ENCODE peak calls at places on chromosomes 4 and X, in seven cellular contexts. R is CD4-positive, alpha-beta memory T cell; C is choroid plexus epithelial cell; N is endothelial cell; J is dorsolateral prefrontal cortex; Y is stimulated activated CD4-positive, alpha-beta T cell treated with anti-CD3 and anti-CD28 coated beads, Interleukin-2, amount 100 ng/mL, for 48 hours; I is NCI-H345. H is an unnamed sample.

GRCh38 chrX:13428055-13428786 is 108.4 kb upstream of the ATXN3L start:
- DNase-seq in I (peak; percentile 75), Y (no peak), C (peak; percentile 89), J (no peak), N (no peak), R (no peak), H (no peak)

GRCh38 chr4:156898373-156899117 is 73.1 kb downstream of the PDGFC start:
- DNase-seq in I (no peak), C (peak; percentile 68), R (no peak), N (no peak), J (no peak), Y (no peak), H (no peak)

GRCh38 chrX:134670241-134670811 is 12.1 kb upstream of the PLAC1 start:
- DNase-seq in Y (no peak), I (no peak), C (peak; percentile 69), J (no peak), N (no peak), R (no peak), H (no peak)

GRCh38 chrX:104670051-104670450 is 104.1 kb downstream of the IL1RAPL2 start:
- DNase-seq in I (no peak), Y (no peak), C (no peak), N (no peak), J (no peak), R (no peak), H (no peak)

GRCh38 chr4:6032249-6033244 is 14.3 kb upstream of the C4orf50 start:
- DNase-seq in J (no peak), R (no peak), N (no peak), C (no peak), I (peak; percentile 85), Y (no peak), H (no peak)

GRCh38 chr4:61501812-61502211 is 301.7 kb downstream of the ADGRL3 start:
- DNase-seq in Y (no peak), J (no peak), C (no peak), I (no peak), R (no peak), N (no peak), H (no peak)

GRCh38 chr4:137749466-137749865 is 217.2 kb upstream of the PCDH18 start:
- DNase-seq in N (no peak), Y (no peak), C (peak; percentile 87), J (no peak), I (no peak), R (no peak), H (no peak)

GRCh38 chr4:18192901-18193300 is 171.3 kb upstream of the LCORL start:
- DNase-seq in I (no peak), R (no peak), J (no peak), N (no peak), C (no peak), Y (no peak), H (no peak)

GRCh38 chrX:152601848-152602616 is 35.7 kb upstream of the GABRQ start:
- DNase-seq in I (peak; percentile 18), C (no peak), R (no peak), Y (peak; percentile 2), N (peak; percentile 2), J (no peak), H (no peak)

GRCh38 chr4:76665139-76665538 is 230.1 kb downstream of the SHROOM3 start:
- DNase-seq in J (no peak), I (no peak), R (no peak), Y (no peak), C (no peak), N (no peak), H (no peak)

GRCh38 chr4:2583517-2583916 is 47.1 kb downstream of the FAM193A start:
- DNase-seq in I (no peak), N (no peak), J (no peak), Y (no peak), C (peak; percentile 58), R (no peak), H (no peak)

GRCh38 chrX:107773206-107773605 is 2.4 kb downstream of the TSC22D3 start:
- DNase-seq in R (no peak), I (no peak), N (no peak), J (no peak), C (no peak), Y (no peak), H (no peak)

GRCh38 chrX:78024349-78025108 is 55.1 kb upstream of the PGAM4 start:
- DNase-seq in R (peak; percentile 53), Y (peak; percentile 2), C (peak; percentile 15), J (no peak), N (peak; percentile 2), I (peak; percentile 17), H (no peak)

GRCh38 chr4:119940557-119940956 is 126.1 kb downstream of the MAD2L1 start:
- DNase-seq in C (no peak), J (no peak), R (no peak), N (no peak), I (no peak), Y (no peak), H (no peak)

GRCh38 chr4:97123573-97123972 is 1019.7 kb downstream of the STPG2 start:
- DNase-seq in N (no peak), R (no peak), J (no peak), I (peak; percentile 3), C (no peak), Y (no peak), H (no peak)

GRCh38 chrX:102651242-102651967 is at the start of gene GPRASP1:
- DNase-seq in C (peak; percentile 26), N (peak; percentile 30), J (peak; percentile 80), Y (peak; percentile 6), I (peak; percentile 74), R (peak; percentile 75), H (peak; percentile 6)

GRCh38 chr4:155734065-155734464 is 24.8 kb upstream of the GUCY1B1 start:
- DNase-seq in C (peak; percentile 31), Y (no peak), R (no peak), J (no peak), N (no peak), I (no peak), H (no peak)

GRCh38 chrX:8879750-8880149 is 78.6 kb upstream of the FAM9A start:
- DNase-seq in I (no peak), N (peak; percentile 26), C (peak; percentile 49), J (no peak), R (peak; percentile 3), Y (peak; percentile 20), H (no peak)

GRCh38 chr4:141220271-141220654 is 432 bp upstream of the ZNF330 start:
- DNase-seq in Y (no peak), N (no peak), C (peak; percentile 31), R (no peak), I (no peak), J (no peak), H (no peak)

GRCh38 chr4:2741626-2742025 is 14.5 kb downstream of the TNIP2 start:
- DNase-seq in R (no peak), J (peak; percentile 42), Y (no peak), I (no peak), C (peak; percentile 36), N (no peak), H (no peak)

GRCh38 chr4:93029774-93030173 is 726.0 kb downstream of the GRID2 start:
- DNase-seq in J (no peak), I (peak; percentile 15), C (no peak), Y (no peak), N (no peak), R (no peak), H (no peak)

GRCh38 chr4:86482296-86482695 is 111.8 kb upstream of the PTPN13 start:
- DNase-seq in N (no peak), C (no peak), I (no peak), R (no peak), Y (no peak), J (no peak), H (no peak)

GRCh38 chr4:99746443-99746842 is 70.2 kb upstream of the DAPP1 start:
- DNase-seq in I (no peak), N (no peak), Y (no peak), R (no peak), J (no peak), C (no peak), H (no peak)

GRCh38 chrX:150211988-150212387 is 151.1 kb upstream of the MAMLD1 start:
- DNase-seq in J (no peak), Y (no peak), R (no peak), N (no peak), I (no peak), C (peak; percentile 40), H (no peak)

GRCh38 chrX:68978211-68978780 is 149.5 kb downstream of the EFNB1 start:
- DNase-seq in C (peak; percentile 78), J (no peak), Y (no peak), I (no peak), N (no peak), R (no peak), H (no peak)

GRCh38 chr4:85420831-85421230 is 54.1 kb upstream of the ARHGAP24 start:
- DNase-seq in J (peak; percentile 44), Y (no peak), N (no peak), C (no peak), R (no peak), I (no peak), H (no peak)

GRCh38 chrX:132488819-132489255 is at the start of gene MBNL3:
- DNase-seq in I (peak; percentile 75), N (peak; percentile 45), C (peak; percentile 34), J (peak; percentile 43), Y (peak; percentile 38), R (peak; percentile 74), H (no peak)

GRCh38 chr4:183182873-183183725 is 84.0 kb downstream of the WWC2 start:
- DNase-seq in C (peak; percentile 90), R (peak; percentile 7), Y (peak; percentile 2), J (no peak), I (peak; percentile 45), N (peak; percentile 50), H (no peak)

GRCh38 chr4:7195138-7195510 is 2.8 kb downstream of the SORCS2 start:
- DNase-seq in J (no peak), I (no peak), N (no peak), C (no peak), Y (no peak), R (no peak), H (no peak)

GRCh38 chrX:138858438-138858837 is 146.9 kb upstream of the FGF13 start:
- DNase-seq in N (no peak), I (no peak), J (no peak), C (no peak), Y (no peak), R (no peak), H (no peak)

GRCh38 chr4:147094228-147094627 is 148.6 kb upstream of the TTC29 start:
- DNase-seq in R (no peak), N (no peak), J (no peak), Y (no peak), C (no peak), I (no peak), H (no peak)

GRCh38 chrX:29858714-29859113 is 356.6 kb upstream of the MAGEB2 start:
- DNase-seq in J (no peak), C (peak; percentile 44), R (no peak), Y (no peak), I (no peak), N (no peak), H (no peak)

GRCh38 chrX:68588653-68589371 is 58.7 kb upstream of the STARD8 start:
- DNase-seq in J (no peak), I (no peak), C (no peak), R (no peak), N (no peak), Y (no peak), H (no peak)

GRCh38 chr4:105996845-105997244 is 101.6 kb downstream of the NPNT start:
- DNase-seq in Y (no peak), I (no peak), C (no peak), J (no peak), R (no peak), N (no peak), H (no peak)

GRCh38 chr4:145012841-145013240 is 85.2 kb downstream of the ANAPC10 start:
- DNase-seq in C (peak; percentile 69), Y (no peak), R (no peak), J (no peak), I (no peak), N (no peak), H (no peak)

GRCh38 chr4:30865676-30866075 is 145.5 kb downstream of the PCDH7 start:
- DNase-seq in C (no peak), N (no peak), I (no peak), Y (no peak), J (no peak), R (no peak), H (no peak)